ENCODE peak calls at places on chromosome 22, in seven cellular contexts. I is choroid plexus epithelial cell, Q is epithelial cell of esophagus, B is mammary epithelial cell, G is cardiac muscle cell, P is lower leg skin, T is A549. X is an unnamed sample.
A peak's percentile ranks its signal among the peaks of the same experiment; 100 is the strongest.

GRCh38 chr22:42697542-42698013 is 23.1 kb downstream of the A4GALT start:
- DNase-seq in G (peak; percentile 96), Q (peak; percentile 87), P (peak; percentile 92), B (peak; percentile 74), I (peak; percentile 66), T (peak; percentile 59), X (peak; percentile 94)

GRCh38 chr22:19825016-19825339 is 29.7 kb downstream of the GNB1L start:
- DNase-seq in I (no peak), G (no peak), B (no peak), P (no peak), Q (no peak), T (no peak), X (no peak)

GRCh38 chr22:44685384-44686056 is 16.5 kb upstream of the PRR5 start:
- DNase-seq in P (peak; percentile 94), G (no peak), I (peak; percentile 72), Q (peak; percentile 99), B (peak; percentile 97), T (peak; percentile 43), X (peak; percentile 85)

GRCh38 chr22:44407404-44408226 is 90.4 kb downstream of the RTL6 start:
- DNase-seq in G (no peak), T (no peak), B (no peak), I (no peak), P (no peak), Q (no peak), X (no peak)

GRCh38 chr22:29947410-29948387 is 64.7 kb downstream of the MTMR3 start:
- DNase-seq in B (no peak), P (no peak), I (peak; percentile 48), G (no peak), T (no peak), Q (no peak), X (no peak)

GRCh38 chr22:37229012-37229804 is 14.9 kb downstream of the RAC2 start:
- DNase-seq in P (no peak), Q (peak; percentile 33), B (peak; percentile 67), G (no peak), T (peak; percentile 47), I (peak; percentile 86), X (peak; percentile 90)

GRCh38 chr22:48337957-48338792 is 1489.5 kb downstream of the BRD1 start:
- DNase-seq in B (no peak), I (no peak), Q (no peak), T (no peak), G (no peak), P (no peak), X (no peak)

GRCh38 chr22:49749227-49749626 is 78.4 kb downstream of the BRD1 start:
- DNase-seq in B (no peak), T (no peak), P (peak; percentile 54), G (no peak), Q (no peak), I (no peak), X (no peak)

GRCh38 chr22:20037419-20037818 is 16.5 kb downstream of the TANGO2 start:
- DNase-seq in B (no peak), G (no peak), I (no peak), T (no peak), P (no peak), Q (no peak), X (no peak)

GRCh38 chr22:19843107-19843856 is 11.4 kb downstream of the GNB1L start:
- DNase-seq in B (no peak), G (peak; percentile 36), T (no peak), P (no peak), I (no peak), Q (no peak), X (peak; percentile 38)

GRCh38 chr22:17842386-17842785 is 68.1 kb upstream of the BID start:
- DNase-seq in T (no peak), I (peak; percentile 21), B (no peak), P (no peak), Q (no peak), G (no peak), X (no peak)

DNA sequence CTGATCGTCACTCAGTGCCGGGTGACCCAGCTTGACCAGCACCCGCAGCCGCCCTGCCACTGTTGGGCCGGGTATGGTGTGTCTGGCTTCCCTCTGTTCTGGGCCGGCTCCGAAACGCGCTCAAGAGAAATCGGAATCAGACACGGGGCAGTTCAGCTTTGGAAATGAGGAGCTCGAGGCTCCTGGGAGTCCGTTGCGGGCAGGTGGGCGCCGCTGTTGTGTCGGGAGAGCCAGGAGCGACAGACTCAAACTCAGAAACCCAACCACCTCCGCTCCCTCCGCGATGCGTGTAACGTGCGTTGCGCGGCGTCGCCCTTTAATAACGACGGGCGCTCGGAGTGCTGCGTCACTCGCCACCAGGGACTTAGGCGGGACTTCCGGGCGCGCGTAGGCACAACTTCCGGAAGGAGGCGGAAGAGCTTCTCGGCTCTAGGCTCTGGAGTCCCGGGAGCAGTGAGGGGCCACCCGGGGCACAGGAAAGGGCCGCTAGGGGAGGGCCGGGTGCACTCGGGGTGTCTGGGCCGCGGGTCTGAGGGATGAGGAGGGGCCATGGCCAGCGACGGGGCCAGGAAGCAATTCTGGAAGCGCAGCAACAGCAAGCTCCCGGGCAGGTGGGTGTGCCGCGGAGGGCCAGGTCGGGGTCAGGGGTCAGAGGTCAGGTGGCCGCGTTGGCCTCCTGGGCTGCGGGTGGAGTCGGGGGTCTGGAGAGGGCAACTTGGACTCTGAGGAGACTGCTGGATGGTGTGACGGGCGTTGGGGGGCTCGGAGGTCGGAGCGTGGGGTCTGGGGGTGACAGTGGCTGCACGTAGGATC is at the start of gene TBC1D22A:
- DNase-seq in T (peak; percentile 89), Q (peak; percentile 96), B (peak; percentile 88), G (peak; percentile 97), I (peak; percentile 96), P (peak; percentile 99), X (peak; percentile 93)
- TF ChIP-seq CTCF in T (no peak), Q (no peak), B (peak; percentile 3), G (no peak), I (peak; percentile 9), P (no peak), X (no peak)

DNA sequence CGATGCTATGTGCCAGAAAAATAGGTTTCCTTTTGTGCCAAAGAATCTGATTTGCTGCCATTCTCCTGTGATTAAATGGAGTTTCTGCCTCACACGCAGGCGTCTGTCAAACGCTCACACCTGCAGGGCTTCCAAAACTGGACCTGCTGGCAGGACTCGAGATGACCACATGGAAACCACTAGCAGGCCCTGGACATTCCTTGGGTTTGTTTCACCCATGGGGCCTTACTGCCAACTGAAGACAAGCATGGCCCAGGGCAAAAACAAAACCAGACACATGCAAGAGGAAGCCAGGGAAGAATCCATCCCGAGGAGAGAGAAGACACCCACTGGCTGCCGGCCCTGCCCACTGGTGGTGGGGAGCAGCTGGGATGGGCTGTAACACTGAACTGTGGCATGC is 55.9 kb upstream of the MN1 start:
- DNase-seq in G (no peak), P (no peak), Q (no peak), I (no peak), T (no peak), B (peak; percentile 24), X (no peak)
- TF ChIP-seq CTCF in G (no peak), P (no peak), Q (no peak), I (no peak), T (no peak), B (no peak), X (no peak)

GRCh38 chr22:32103648-32104326 is 55.3 kb downstream of the C22orf42 start:
- DNase-seq in P (no peak), B (no peak), G (no peak), T (no peak), Q (peak; percentile 39), I (peak; percentile 44), X (peak; percentile 17)
- TF ChIP-seq CTCF in P (no peak), B (peak; percentile 52), G (no peak), T (peak; percentile 44), Q (peak; percentile 29), I (peak; percentile 51), X (peak; percentile 45)

GRCh38 chr22:24555496-24556253 is at the start of gene SNRPD3:
- DNase-seq in G (peak; percentile 94), Q (peak; percentile 96), B (peak; percentile 90), P (peak; percentile 99), T (peak; percentile 75), I (peak; percentile 94), X (peak; percentile 95)
- TF ChIP-seq CTCF in G (peak; percentile 33), Q (peak; percentile 34), B (peak; percentile 41), P (no peak), T (no peak), I (peak; percentile 47), X (no peak)

X was measured in MCF 10A.